ENCODE peak calls at places on chromosomes 13 and 19, in eight cellular contexts. O, X, T, G, M, Q, L and I are unnamed samples.

GRCh38 chr13:74226791-74227475 is 92.7 kb upstream of the KLF12 start:
- DNase-seq in G (no peak), M (peak; percentile 63), L (no peak), T (no peak), O (no peak), Q (no peak), X (no peak), I (no peak)

GRCh38 chr13:79516590-79516989 is 35.6 kb downstream of the NDFIP2 start:
- DNase-seq in X (no peak), G (no peak), M (no peak), L (no peak), Q (no peak), T (no peak), O (no peak), I (no peak)

GRCh38 chr13:31227063-31227462 is 27.3 kb downstream of the B3GLCT start:
- DNase-seq in M (peak; percentile 39), O (no peak), L (no peak), T (no peak), X (no peak), Q (no peak), G (no peak), I (no peak)

GRCh38 chr13:79404361-79404760 is 1.7 kb downstream of the RBM26 start:
- DNase-seq in X (no peak), T (no peak), M (no peak), O (no peak), G (no peak), Q (no peak), L (no peak), I (no peak)

GRCh38 chr19:40388486-40388885 is 1.5 kb downstream of the HIPK4 start:
- DNase-seq in O (no peak), L (no peak), T (no peak), X (no peak), M (no peak), Q (no peak), G (no peak), I (no peak)

GRCh38 chr19:4361152-4362037 is 18.0 kb downstream of the MPND start:
- DNase-seq in M (no peak), Q (no peak), T (no peak), L (peak; percentile 33), X (no peak), G (no peak), O (no peak), I (no peak)

GRCh38 chr13:48431987-48432615 is 19.2 kb upstream of the LPAR6 start:
- DNase-seq in O (no peak), L (no peak), M (peak; percentile 76), T (no peak), X (no peak), G (no peak), Q (no peak), I (no peak)

GRCh38 chr19:16325671-16326400 is 1.2 kb downstream of the KLF2 start:
- DNase-seq in T (peak; percentile 29), G (no peak), Q (no peak), X (no peak), O (peak; percentile 83), M (peak; percentile 36), L (peak; percentile 43), I (peak; percentile 38)

GRCh38 chr19:19064098-19064722 is 416 bp downstream of the SLC25A42 start:
- DNase-seq in T (no peak), G (no peak), Q (peak; percentile 62), M (no peak), X (no peak), L (peak; percentile 19), O (no peak), I (no peak)

GRCh38 chr19:28555317-28555716 is 657.6 kb downstream of the UQCRFS1 start:
- DNase-seq in Q (no peak), M (no peak), L (no peak), O (no peak), G (no peak), T (no peak), X (no peak), I (no peak)

GRCh38 chr13:32121316-32121715 is 89.7 kb downstream of the FRY start:
- DNase-seq in T (no peak), M (peak; percentile 74), X (peak; percentile 31), L (no peak), O (no peak), Q (no peak), G (no peak), I (no peak)

GRCh38 chr19:33683881-33684549 is 62.3 kb downstream of the CHST8 start:
- DNase-seq in X (peak; percentile 3), L (peak; percentile 51), T (peak; percentile 60), G (peak; percentile 47), Q (peak; percentile 83), M (peak; percentile 42), O (no peak), I (peak; percentile 82)

GRCh38 chr19:42150353-42150752 is 18.1 kb upstream of the POU2F2 start:
- DNase-seq in G (no peak), T (peak; percentile 80), Q (no peak), X (no peak), L (no peak), O (no peak), M (no peak), I (no peak)

GRCh38 chr19:30411714-30412113 is 39.5 kb downstream of the ZNF536 start:
- DNase-seq in G (no peak), Q (no peak), T (no peak), L (no peak), X (no peak), O (no peak), M (no peak), I (no peak)

GRCh38 chr19:863305-863620 is 3.8 kb downstream of the CFD start:
- DNase-seq in X (no peak), M (no peak), T (no peak), Q (no peak), G (no peak), L (no peak), O (no peak), I (no peak)

GRCh38 chr19:861099-861755 is 1.8 kb downstream of the CFD start:
- DNase-seq in G (no peak), Q (no peak), T (no peak), L (no peak), O (no peak), M (no peak), X (no peak), I (no peak)

GRCh38 chr19:862529-863304 is 3.3 kb downstream of the CFD start:
- DNase-seq in X (no peak), Q (peak; percentile 56), T (peak; percentile 78), M (peak; percentile 72), G (peak; percentile 60), O (no peak), L (peak; percentile 64), I (no peak)

GRCh38 chr19:860481-861098 is 1.1 kb downstream of the CFD start:
- DNase-seq in G (no peak), T (peak; percentile 62), M (peak; percentile 90), L (peak; percentile 89), X (no peak), Q (peak; percentile 57), O (no peak), I (peak; percentile 52)

DNA sequence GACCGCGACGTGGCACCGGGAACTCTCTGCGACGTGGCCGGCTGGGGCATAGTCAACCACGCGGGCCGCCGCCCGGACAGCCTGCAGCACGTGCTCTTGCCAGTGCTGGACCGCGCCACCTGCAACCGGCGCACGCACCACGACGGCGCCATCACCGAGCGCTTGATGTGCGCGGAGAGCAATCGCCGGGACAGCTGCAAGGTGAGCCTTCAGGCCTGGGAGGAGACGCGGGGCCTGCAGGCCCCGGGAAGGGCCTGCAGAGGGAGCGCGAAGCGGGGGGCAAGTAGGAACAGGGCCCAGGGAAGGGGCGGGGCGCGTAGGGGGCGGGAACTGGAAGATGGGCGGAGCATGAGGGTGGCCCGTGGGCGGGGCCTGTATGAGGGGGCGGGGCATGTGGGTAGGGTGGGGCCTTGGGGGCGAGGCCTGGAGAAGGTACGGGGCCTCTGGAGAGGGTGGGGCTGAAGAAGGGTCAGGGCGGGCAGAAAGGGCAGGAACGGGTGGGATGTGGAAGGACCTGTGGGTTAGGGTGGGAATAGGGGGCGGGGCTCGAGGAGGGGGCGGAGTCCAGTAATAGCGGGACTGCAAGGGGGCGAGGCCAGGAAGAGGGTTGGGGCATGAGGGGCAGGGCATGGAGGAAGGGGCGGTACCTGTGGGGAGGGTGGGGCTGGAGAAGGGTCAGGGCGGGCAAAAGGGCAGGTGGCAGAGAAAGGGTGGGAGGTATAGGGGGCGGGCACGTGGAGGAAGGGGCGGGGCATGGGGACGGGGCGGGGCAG is 2.5 kb downstream of the CFD start:
- DNase-seq in Q (no peak), O (no peak), X (no peak), L (peak; percentile 78), G (peak; percentile 44), M (peak; percentile 47), T (peak; percentile 61), I (no peak)
- TF ChIP-seq CTCF in Q (no peak), O (no peak), X (peak; percentile 10), L (no peak), G (peak; percentile 21), M (no peak), T (no peak), I (no peak)

DNA sequence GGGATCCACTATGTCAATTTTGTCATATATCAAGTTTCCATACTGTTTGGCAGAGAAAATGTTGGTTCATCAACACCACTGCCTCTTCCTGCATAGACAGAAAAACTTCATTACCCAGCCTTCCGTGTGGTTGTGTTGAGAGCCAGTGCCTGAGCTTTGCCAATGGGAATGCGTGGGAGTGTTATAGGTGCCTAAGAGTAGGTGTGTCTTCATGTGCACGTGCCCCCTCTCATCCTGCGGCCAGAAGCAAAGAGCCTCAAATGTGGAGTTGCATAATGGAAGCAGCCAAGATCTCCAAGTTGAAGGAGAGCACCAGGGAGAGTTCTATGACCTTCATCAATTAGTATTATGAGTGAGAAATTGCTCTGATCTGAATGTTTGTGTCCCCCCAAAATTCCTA is 15.6 kb downstream of the CPB2 start:
- DNase-seq in Q (no peak), O (no peak), M (no peak), G (no peak), X (no peak), T (no peak), L (no peak), I (no peak)
- TF ChIP-seq CTCF in Q (no peak), O (no peak), M (no peak), G (no peak), X (no peak), T (no peak), L (no peak), I (no peak)

GRCh38 chr13:21338156-21338555 is 120.9 kb downstream of the ZDHHC20 start:
- DNase-seq in L (no peak), T (no peak), M (no peak), Q (no peak), G (no peak), X (no peak), O (no peak), I (no peak)
- TF ChIP-seq CTCF in L (no peak), T (no peak), M (no peak), Q (no peak), G (no peak), X (no peak), O (no peak), I (no peak)

DNA sequence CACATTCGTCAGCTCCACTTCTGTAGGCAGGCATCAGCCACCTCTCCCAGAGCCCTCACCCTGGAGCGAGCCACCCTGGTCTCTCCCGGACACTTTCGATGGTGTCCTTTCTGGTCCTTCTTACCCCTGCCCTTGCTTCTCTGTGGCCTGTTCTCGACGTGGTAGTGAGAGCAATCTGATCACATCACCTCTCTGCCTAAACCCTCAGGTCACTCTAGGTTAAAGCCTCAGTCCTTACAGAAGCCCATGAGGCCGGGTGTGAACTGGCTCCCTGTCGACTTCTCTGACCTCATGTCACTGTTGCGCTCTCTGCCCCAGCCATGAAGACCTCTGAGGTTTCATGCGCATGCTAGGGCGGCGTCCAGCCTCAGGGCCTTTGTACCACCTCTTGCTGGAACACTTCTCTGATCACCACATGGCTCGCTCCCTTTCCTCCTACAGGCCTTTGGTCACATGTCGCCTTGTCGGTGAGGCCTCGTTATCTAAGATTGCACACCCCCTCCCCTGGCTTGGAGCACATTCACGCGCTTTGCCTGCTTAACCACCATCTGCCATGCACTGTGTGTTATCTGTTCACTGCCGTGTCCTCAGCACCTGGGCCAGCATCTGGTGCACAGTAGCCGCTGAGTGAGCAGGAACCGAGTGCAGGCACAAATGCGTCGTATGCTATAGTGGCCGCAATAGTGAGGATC is 101.5 kb downstream of the DPF1 start:
- DNase-seq in L (no peak), M (no peak), T (no peak), G (no peak), X (no peak), Q (no peak), O (no peak), I (no peak)
- TF ChIP-seq CTCF in L (no peak), M (no peak), T (no peak), G (no peak), X (no peak), Q (no peak), O (no peak), I (no peak)